ENCODE peak calls at places on chromosomes 12 and 14, in five cellular contexts. One of them, this sample, is unnamed.

GRCh38 chr14:102512713-102513373 is 3.3 kb upstream of the ANKRD9 start:
- DNase-seq in activated T-cell treated with anti-CD3 and anti-CD28 coated beads for 24 hours: no peak
- DNase-seq in foreskin fibroblast: no peak
- DNase-seq in NCI-H524: no peak
- DNase-seq in fibroblast of lung: no peak
- DNase-seq in this sample: no peak

GRCh38 chr12:57127101-57127709 is 1.1 kb upstream of the LRP1 start:
- DNase-seq in activated T-cell treated with anti-CD3 and anti-CD28 coated beads for 24 hours: no peak
- DNase-seq in foreskin fibroblast: peak; percentile 74
- DNase-seq in NCI-H524: peak; percentile 68
- DNase-seq in fibroblast of lung: no peak
- DNase-seq in this sample: peak; percentile 60

GRCh38 chr14:51512321-51512720 is 139.4 kb upstream of the FRMD6 start:
- DNase-seq in activated T-cell treated with anti-CD3 and anti-CD28 coated beads for 24 hours: no peak
- DNase-seq in foreskin fibroblast: no peak
- DNase-seq in NCI-H524: no peak
- DNase-seq in fibroblast of lung: no peak
- DNase-seq in this sample: no peak

GRCh38 chr12:93727911-93728310 is 50.7 kb downstream of the CRADD start:
- DNase-seq in activated T-cell treated with anti-CD3 and anti-CD28 coated beads for 24 hours: no peak
- DNase-seq in foreskin fibroblast: no peak
- DNase-seq in NCI-H524: no peak
- DNase-seq in fibroblast of lung: no peak
- DNase-seq in this sample: no peak

GRCh38 chr12:51275088-51275487 is 4.9 kb upstream of the SMAGP start:
- DNase-seq in activated T-cell treated with anti-CD3 and anti-CD28 coated beads for 24 hours: no peak
- DNase-seq in foreskin fibroblast: no peak
- DNase-seq in NCI-H524: no peak
- DNase-seq in fibroblast of lung: no peak
- DNase-seq in this sample: no peak

GRCh38 chr14:98698341-98698740 is 573.7 kb downstream of the BCL11B start:
- DNase-seq in activated T-cell treated with anti-CD3 and anti-CD28 coated beads for 24 hours: no peak
- DNase-seq in foreskin fibroblast: no peak
- DNase-seq in NCI-H524: no peak
- DNase-seq in fibroblast of lung: no peak
- DNase-seq in this sample: no peak

GRCh38 chr14:59177229-59177628 is 11.2 kb upstream of the DAAM1 start:
- DNase-seq in activated T-cell treated with anti-CD3 and anti-CD28 coated beads for 24 hours: no peak
- DNase-seq in foreskin fibroblast: peak; percentile 11
- DNase-seq in NCI-H524: no peak
- DNase-seq in fibroblast of lung: no peak
- DNase-seq in this sample: no peak

GRCh38 chr14:99955826-99956455 is 109.3 kb upstream of the EVL start:
- DNase-seq in activated T-cell treated with anti-CD3 and anti-CD28 coated beads for 24 hours: no peak
- DNase-seq in foreskin fibroblast: no peak
- DNase-seq in NCI-H524: no peak
- DNase-seq in fibroblast of lung: no peak
- DNase-seq in this sample: no peak

GRCh38 chr12:49637401-49637800 is 14.0 kb downstream of the PRPF40B start:
- DNase-seq in activated T-cell treated with anti-CD3 and anti-CD28 coated beads for 24 hours: no peak
- DNase-seq in foreskin fibroblast: no peak
- DNase-seq in NCI-H524: no peak
- DNase-seq in fibroblast of lung: no peak
- DNase-seq in this sample: no peak

GRCh38 chr12:89863332-89863938 is 154.8 kb upstream of the ATP2B1 start:
- DNase-seq in activated T-cell treated with anti-CD3 and anti-CD28 coated beads for 24 hours: peak; percentile 42
- DNase-seq in foreskin fibroblast: no peak
- DNase-seq in NCI-H524: no peak
- DNase-seq in fibroblast of lung: no peak
- DNase-seq in this sample: no peak

GRCh38 chr12:17110316-17110715 is 504.4 kb upstream of the LMO3 start:
- DNase-seq in activated T-cell treated with anti-CD3 and anti-CD28 coated beads for 24 hours: no peak
- DNase-seq in foreskin fibroblast: no peak
- DNase-seq in NCI-H524: no peak
- DNase-seq in fibroblast of lung: no peak
- DNase-seq in this sample: no peak

GRCh38 chr12:63882844-63883243 is 38.3 kb downstream of the SRGAP1 start:
- DNase-seq in activated T-cell treated with anti-CD3 and anti-CD28 coated beads for 24 hours: no peak
- DNase-seq in foreskin fibroblast: no peak
- DNase-seq in NCI-H524: peak; percentile 87
- DNase-seq in fibroblast of lung: peak; percentile 35
- DNase-seq in this sample: no peak

GRCh38 chr12:55847603-55848329 is 5.0 kb upstream of the MMP19 start:
- DNase-seq in activated T-cell treated with anti-CD3 and anti-CD28 coated beads for 24 hours: no peak
- DNase-seq in foreskin fibroblast: peak; percentile 100
- DNase-seq in NCI-H524: no peak
- DNase-seq in fibroblast of lung: peak; percentile 99
- DNase-seq in this sample: peak; percentile 100

GRCh38 chr12:124457287-124458219 is 109.9 kb downstream of the NCOR2 start:
- DNase-seq in activated T-cell treated with anti-CD3 and anti-CD28 coated beads for 24 hours: peak; percentile 36
- DNase-seq in foreskin fibroblast: peak; percentile 91
- DNase-seq in NCI-H524: no peak
- DNase-seq in fibroblast of lung: peak; percentile 47
- DNase-seq in this sample: peak; percentile 37

GRCh38 chr12:46983959-46984833 is 95.2 kb upstream of the PCED1B start:
- DNase-seq in activated T-cell treated with anti-CD3 and anti-CD28 coated beads for 24 hours: peak; percentile 12
- DNase-seq in foreskin fibroblast: peak; percentile 79
- DNase-seq in NCI-H524: peak; percentile 57
- DNase-seq in fibroblast of lung: peak; percentile 56
- DNase-seq in this sample: peak; percentile 70

GRCh38 chr12:21677622-21678277 is 20.1 kb upstream of the LDHB start:
- DNase-seq in activated T-cell treated with anti-CD3 and anti-CD28 coated beads for 24 hours: no peak
- DNase-seq in foreskin fibroblast: no peak
- DNase-seq in NCI-H524: no peak
- DNase-seq in fibroblast of lung: no peak
- DNase-seq in this sample: no peak

GRCh38 chr12:104886418-104887401 is 71.4 kb downstream of the SLC41A2 start:
- DNase-seq in activated T-cell treated with anti-CD3 and anti-CD28 coated beads for 24 hours: no peak
- DNase-seq in foreskin fibroblast: peak; percentile 89
- DNase-seq in NCI-H524: peak; percentile 48
- DNase-seq in fibroblast of lung: peak; percentile 59
- DNase-seq in this sample: peak; percentile 81

GRCh38 chr14:57884175-57884574 is 18.3 kb upstream of the SLC35F4 start:
- DNase-seq in activated T-cell treated with anti-CD3 and anti-CD28 coated beads for 24 hours: no peak
- DNase-seq in foreskin fibroblast: peak; percentile 14
- DNase-seq in NCI-H524: peak; percentile 55
- DNase-seq in fibroblast of lung: no peak
- DNase-seq in this sample: no peak

GRCh38 chr12:95402096-95402495 is 71.9 kb upstream of the METAP2 start:
- DNase-seq in activated T-cell treated with anti-CD3 and anti-CD28 coated beads for 24 hours: no peak
- DNase-seq in foreskin fibroblast: no peak
- DNase-seq in NCI-H524: peak; percentile 5
- DNase-seq in fibroblast of lung: no peak
- DNase-seq in this sample: no peak

GRCh38 chr12:130114952-130115351 is 47.3 kb upstream of the FZD10 start:
- DNase-seq in activated T-cell treated with anti-CD3 and anti-CD28 coated beads for 24 hours: no peak
- DNase-seq in foreskin fibroblast: no peak
- DNase-seq in NCI-H524: no peak
- DNase-seq in fibroblast of lung: no peak
- DNase-seq in this sample: no peak

This sample was measured in mesenchymal stem cell.